ENCODE peak calls at places on chromosomes 16 and 17, in ten cellular contexts. One of them, this sample, is unnamed.
A peak's percentile ranks its signal among the peaks of the same experiment; 100 is the strongest.

GRCh38 chr16:3050487-3050886 is 4.1 kb downstream of the MMP25 start:
- DNase-seq in GM13977: no peak
- DNase-seq in NCI-H1417 treated with DMSO at 0.1 percent for 48 hours: no peak
- DNase-seq in T1000: no peak
- DNase-seq in esophagus squamous epithelium: no peak
- DNase-seq in H7: no peak
- DNase-seq in activated T-helper 9 cell treated with anti-CD3 and anti-CD28 coated beads, Interleukin-2, amount 50 U/mL, for 16 hours: no peak
- DNase-seq in stimulated activated CD4-positive, alpha-beta T cell treated with anti-CD3 and anti-CD28 coated beads, TNF-alpha, amount 100 ng/mL, for 1 hour: no peak
- DNase-seq in endothelial cell: no peak
- DNase-seq in aorta: no peak
- DNase-seq in this sample: no peak

GRCh38 chr17:6462692-6463091 is 18.4 kb downstream of the PIMREG start:
- DNase-seq in GM13977: no peak
- DNase-seq in NCI-H1417 treated with DMSO at 0.1 percent for 48 hours: no peak
- DNase-seq in T1000: no peak
- DNase-seq in esophagus squamous epithelium: no peak
- DNase-seq in H7: no peak
- DNase-seq in activated T-helper 9 cell treated with anti-CD3 and anti-CD28 coated beads, Interleukin-2, amount 50 U/mL, for 16 hours: no peak
- DNase-seq in stimulated activated CD4-positive, alpha-beta T cell treated with anti-CD3 and anti-CD28 coated beads, TNF-alpha, amount 100 ng/mL, for 1 hour: no peak
- DNase-seq in endothelial cell: no peak
- DNase-seq in aorta: peak; percentile 36
- DNase-seq in this sample: peak; percentile 67

GRCh38 chr17:42682400-42683384 is at the start of gene CNTNAP1:
- DNase-seq in GM13977: peak; percentile 84
- DNase-seq in NCI-H1417 treated with DMSO at 0.1 percent for 48 hours: no peak
- DNase-seq in T1000: peak; percentile 61
- DNase-seq in esophagus squamous epithelium: no peak
- DNase-seq in H7: peak; percentile 93
- DNase-seq in activated T-helper 9 cell treated with anti-CD3 and anti-CD28 coated beads, Interleukin-2, amount 50 U/mL, for 16 hours: no peak
- DNase-seq in stimulated activated CD4-positive, alpha-beta T cell treated with anti-CD3 and anti-CD28 coated beads, TNF-alpha, amount 100 ng/mL, for 1 hour: no peak
- DNase-seq in endothelial cell: peak; percentile 53
- DNase-seq in aorta: peak; percentile 90
- DNase-seq in this sample: no peak

GRCh38 chr17:81515530-81516041 is 3.0 kb upstream of the ACTG1 start:
- DNase-seq in GM13977: no peak
- DNase-seq in NCI-H1417 treated with DMSO at 0.1 percent for 48 hours: no peak
- DNase-seq in T1000: no peak
- DNase-seq in esophagus squamous epithelium: no peak
- DNase-seq in H7: peak; percentile 65
- DNase-seq in activated T-helper 9 cell treated with anti-CD3 and anti-CD28 coated beads, Interleukin-2, amount 50 U/mL, for 16 hours: no peak
- DNase-seq in stimulated activated CD4-positive, alpha-beta T cell treated with anti-CD3 and anti-CD28 coated beads, TNF-alpha, amount 100 ng/mL, for 1 hour: no peak
- DNase-seq in endothelial cell: no peak
- DNase-seq in aorta: peak; percentile 77
- DNase-seq in this sample: peak; percentile 89

GRCh38 chr16:1877804-1878203 is 5.8 kb upstream of the MEIOB start:
- DNase-seq in GM13977: no peak
- DNase-seq in NCI-H1417 treated with DMSO at 0.1 percent for 48 hours: no peak
- DNase-seq in T1000: no peak
- DNase-seq in esophagus squamous epithelium: no peak
- DNase-seq in H7: no peak
- DNase-seq in activated T-helper 9 cell treated with anti-CD3 and anti-CD28 coated beads, Interleukin-2, amount 50 U/mL, for 16 hours: no peak
- DNase-seq in stimulated activated CD4-positive, alpha-beta T cell treated with anti-CD3 and anti-CD28 coated beads, TNF-alpha, amount 100 ng/mL, for 1 hour: no peak
- DNase-seq in endothelial cell: no peak
- DNase-seq in aorta: peak; percentile 40
- DNase-seq in this sample: no peak

GRCh38 chr17:45246861-45247428 is 14.9 kb downstream of the SPATA32 start:
- DNase-seq in GM13977: peak; percentile 74
- DNase-seq in NCI-H1417 treated with DMSO at 0.1 percent for 48 hours: no peak
- DNase-seq in T1000: no peak
- DNase-seq in esophagus squamous epithelium: no peak
- DNase-seq in H7: peak; percentile 96
- DNase-seq in activated T-helper 9 cell treated with anti-CD3 and anti-CD28 coated beads, Interleukin-2, amount 50 U/mL, for 16 hours: no peak
- DNase-seq in stimulated activated CD4-positive, alpha-beta T cell treated with anti-CD3 and anti-CD28 coated beads, TNF-alpha, amount 100 ng/mL, for 1 hour: no peak
- DNase-seq in endothelial cell: peak; percentile 57
- DNase-seq in aorta: peak; percentile 78
- DNase-seq in this sample: no peak

GRCh38 chr17:56389356-56389755 is 204.1 kb upstream of the NOG start:
- DNase-seq in GM13977: no peak
- DNase-seq in NCI-H1417 treated with DMSO at 0.1 percent for 48 hours: no peak
- DNase-seq in T1000: no peak
- DNase-seq in esophagus squamous epithelium: no peak
- DNase-seq in H7: no peak
- DNase-seq in activated T-helper 9 cell treated with anti-CD3 and anti-CD28 coated beads, Interleukin-2, amount 50 U/mL, for 16 hours: no peak
- DNase-seq in stimulated activated CD4-positive, alpha-beta T cell treated with anti-CD3 and anti-CD28 coated beads, TNF-alpha, amount 100 ng/mL, for 1 hour: no peak
- DNase-seq in endothelial cell: no peak
- DNase-seq in aorta: no peak
- DNase-seq in this sample: no peak

GRCh38 chr17:56112086-56112485 is 41.2 kb upstream of the ANKFN1 start:
- DNase-seq in GM13977: no peak
- DNase-seq in NCI-H1417 treated with DMSO at 0.1 percent for 48 hours: no peak
- DNase-seq in T1000: no peak
- DNase-seq in esophagus squamous epithelium: no peak
- DNase-seq in H7: no peak
- DNase-seq in activated T-helper 9 cell treated with anti-CD3 and anti-CD28 coated beads, Interleukin-2, amount 50 U/mL, for 16 hours: no peak
- DNase-seq in stimulated activated CD4-positive, alpha-beta T cell treated with anti-CD3 and anti-CD28 coated beads, TNF-alpha, amount 100 ng/mL, for 1 hour: no peak
- DNase-seq in endothelial cell: no peak
- DNase-seq in aorta: no peak
- DNase-seq in this sample: no peak

GRCh38 chr16:87587636-87588035 is 14.7 kb upstream of the JPH3 start:
- DNase-seq in GM13977: no peak
- DNase-seq in NCI-H1417 treated with DMSO at 0.1 percent for 48 hours: no peak
- DNase-seq in T1000: no peak
- DNase-seq in esophagus squamous epithelium: no peak
- DNase-seq in H7: no peak
- DNase-seq in activated T-helper 9 cell treated with anti-CD3 and anti-CD28 coated beads, Interleukin-2, amount 50 U/mL, for 16 hours: no peak
- DNase-seq in stimulated activated CD4-positive, alpha-beta T cell treated with anti-CD3 and anti-CD28 coated beads, TNF-alpha, amount 100 ng/mL, for 1 hour: no peak
- DNase-seq in endothelial cell: no peak
- DNase-seq in aorta: no peak
- DNase-seq in this sample: no peak

GRCh38 chr17:27408891-27409290 is 47.4 kb upstream of the KSR1 start:
- DNase-seq in GM13977: no peak
- DNase-seq in NCI-H1417 treated with DMSO at 0.1 percent for 48 hours: no peak
- DNase-seq in T1000: no peak
- DNase-seq in esophagus squamous epithelium: no peak
- DNase-seq in H7: no peak
- DNase-seq in activated T-helper 9 cell treated with anti-CD3 and anti-CD28 coated beads, Interleukin-2, amount 50 U/mL, for 16 hours: no peak
- DNase-seq in stimulated activated CD4-positive, alpha-beta T cell treated with anti-CD3 and anti-CD28 coated beads, TNF-alpha, amount 100 ng/mL, for 1 hour: no peak
- DNase-seq in endothelial cell: no peak
- DNase-seq in aorta: no peak
- DNase-seq in this sample: peak; percentile 55

GRCh38 chr16:53291757-53292392 is 142.4 kb upstream of the RBL2 start:
- DNase-seq in GM13977: no peak
- DNase-seq in NCI-H1417 treated with DMSO at 0.1 percent for 48 hours: no peak
- DNase-seq in T1000: no peak
- DNase-seq in esophagus squamous epithelium: no peak
- DNase-seq in H7: no peak
- DNase-seq in activated T-helper 9 cell treated with anti-CD3 and anti-CD28 coated beads, Interleukin-2, amount 50 U/mL, for 16 hours: no peak
- DNase-seq in stimulated activated CD4-positive, alpha-beta T cell treated with anti-CD3 and anti-CD28 coated beads, TNF-alpha, amount 100 ng/mL, for 1 hour: no peak
- DNase-seq in endothelial cell: no peak
- DNase-seq in aorta: no peak
- DNase-seq in this sample: no peak

GRCh38 chr17:35084987-35085386 is 21.5 kb upstream of the RFFL start:
- DNase-seq in GM13977: no peak
- DNase-seq in NCI-H1417 treated with DMSO at 0.1 percent for 48 hours: no peak
- DNase-seq in T1000: no peak
- DNase-seq in esophagus squamous epithelium: no peak
- DNase-seq in H7: no peak
- DNase-seq in activated T-helper 9 cell treated with anti-CD3 and anti-CD28 coated beads, Interleukin-2, amount 50 U/mL, for 16 hours: no peak
- DNase-seq in stimulated activated CD4-positive, alpha-beta T cell treated with anti-CD3 and anti-CD28 coated beads, TNF-alpha, amount 100 ng/mL, for 1 hour: no peak
- DNase-seq in endothelial cell: no peak
- DNase-seq in aorta: no peak
- DNase-seq in this sample: no peak